ENCODE peak calls at places on chromosome 15, in four cellular contexts. F is uterus, J is hepatocyte, D is RWPE2. X is an unnamed sample.

GRCh38 chr15:74417230-74417629 is 16.5 kb downstream of the SEMA7A start:
- DNase-seq in J (no peak), D (peak), F (no peak), X (no peak)

GRCh38 chr15:81274932-81275341 is 49.0 kb downstream of the STARD5 start:
- DNase-seq in J (peak), D (no peak), F (peak), X (peak)

GRCh38 chr15:77568960-77569646 is 63.6 kb downstream of the LINGO1 start:
- DNase-seq in D (no peak), J (peak), F (peak), X (peak)

GRCh38 chr15:55742498-55742926 is 440 bp downstream of the PRTG start:
- DNase-seq in J (peak), F (peak), D (peak), X (no peak)

GRCh38 chr15:70018646-70019600 is 78.8 kb downstream of the TLE3 start:
- DNase-seq in D (no peak), F (no peak), J (no peak), X (no peak)

GRCh38 chr15:63599401-63600000 is 2.3 kb downstream of the FBXL22 start:
- DNase-seq in J (peak), D (no peak), F (peak), X (peak)

GRCh38 chr15:95912280-95912625 is 418.2 kb upstream of the NR2F2 start:
- DNase-seq in F (no peak), D (no peak), J (no peak), X (no peak)

GRCh38 chr15:84734794-84735479 is 13.5 kb upstream of the ZNF592 start:
- DNase-seq in D (peak), J (peak), F (no peak), X (no peak)

GRCh38 chr15:53225786-53226185 is 435.6 kb upstream of the ONECUT1 start:
- DNase-seq in F (no peak), J (no peak), D (no peak), X (no peak)

GRCh38 chr15:90412356-90413194 is 24.5 kb downstream of the IQGAP1 start:
- DNase-seq in J (peak), F (no peak), D (peak), X (peak)

GRCh38 chr15:34684351-34684750 is 70.4 kb downstream of the GJD2 start:
- DNase-seq in D (no peak), J (no peak), F (no peak), X (no peak)

GRCh38 chr15:91853968-91854943 is 748 bp downstream of the SLCO3A1 start:
- DNase-seq in J (peak), F (peak), D (no peak), X (peak)

GRCh38 chr15:54029076-54029475 is 50.8 kb downstream of the UNC13C start:
- DNase-seq in J (no peak), F (no peak), D (no peak), X (no peak)

GRCh38 chr15:40754574-40754882 is 526 bp downstream of the RMDN3 start:
- DNase-seq in F (no peak), J (peak), D (no peak), X (no peak)

GRCh38 chr15:45635191-45635638 is 386 bp downstream of the SQOR start:
- DNase-seq in D (peak), J (peak), F (peak), X (no peak)

GRCh38 chr15:45378149-45378912 is at the start of gene GATM:
- DNase-seq in D (peak), J (peak), F (peak), X (peak)

GRCh38 chr15:38683382-38684242 is 119.0 kb upstream of the RASGRP1 start:
- DNase-seq in J (peak), D (no peak), F (peak), X (peak)

GRCh38 chr15:56939257-56939656 is 20.8 kb downstream of the TCF12 start:
- DNase-seq in J (no peak), D (no peak), F (no peak), X (no peak)

GRCh38 chr15:56934269-56934668 is 15.8 kb downstream of the TCF12 start:
- DNase-seq in D (no peak), F (no peak), J (no peak), X (no peak)

GRCh38 chr15:56940388-56940787 is 21.9 kb downstream of the TCF12 start:
- DNase-seq in F (no peak), D (no peak), J (no peak), X (no peak)

GRCh38 chr15:56933420-56934210 is 15.2 kb downstream of the TCF12 start:
- DNase-seq in F (no peak), D (no peak), J (no peak), X (no peak)

DNA sequence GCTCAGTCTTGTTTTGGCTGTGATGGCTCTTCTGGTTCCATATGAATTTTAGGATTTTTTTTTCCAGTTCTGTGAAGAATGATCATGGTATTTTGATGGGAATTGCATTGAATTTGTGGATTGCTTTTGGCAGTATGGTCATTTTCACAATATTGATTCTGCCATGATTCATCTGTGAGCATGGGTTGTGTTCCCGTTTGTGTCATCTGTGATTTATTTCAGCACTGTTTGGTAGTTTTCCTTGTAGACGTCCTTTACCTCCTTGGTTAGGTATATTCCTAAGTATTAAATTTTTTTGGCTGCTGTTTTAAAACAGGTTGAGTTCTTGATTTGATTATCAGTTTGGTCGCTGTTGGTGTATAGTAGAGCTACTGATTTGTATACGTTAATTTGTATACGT is 18.5 kb downstream of the TCF12 start:
- DNase-seq in F (no peak), D (no peak), J (no peak), X (no peak)
- H3K27ac ChIP-seq in F (no peak), D (no peak), J (no peak), X (no peak)

DNA sequence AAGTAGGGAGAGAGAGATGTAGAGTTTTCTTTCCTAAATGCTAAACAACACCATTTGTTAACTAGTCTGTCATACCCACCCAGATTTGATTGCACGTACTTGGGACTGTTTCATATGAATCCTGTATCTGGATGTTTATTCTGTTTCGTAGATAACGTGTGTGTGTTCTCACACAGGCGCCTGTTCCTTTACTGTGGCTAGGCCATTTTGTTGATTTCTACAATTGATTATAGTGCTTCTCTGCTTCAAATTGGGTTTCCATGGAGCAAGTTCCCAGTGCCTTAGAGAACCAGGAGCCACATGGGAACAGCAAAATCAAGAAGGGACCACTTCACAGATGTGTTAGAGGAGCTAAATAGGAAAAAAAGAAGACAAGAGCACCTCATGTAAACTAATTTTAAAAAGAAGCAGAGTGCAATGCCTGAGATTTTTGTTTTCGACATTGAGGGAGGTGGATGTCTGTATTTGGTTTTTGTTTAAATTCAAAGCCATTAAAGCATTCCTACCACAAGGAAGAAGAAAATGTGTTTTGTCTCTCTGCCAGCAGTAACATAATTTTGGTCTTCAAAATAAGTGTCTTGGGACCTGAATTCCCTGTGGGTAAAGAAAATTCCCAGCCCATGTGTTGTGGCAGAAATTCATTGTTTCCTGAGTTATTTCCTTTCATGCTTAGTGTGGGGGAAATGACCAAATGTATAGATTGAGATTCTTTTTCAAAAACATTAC is 424.0 kb upstream of the C2CD4B start:
- DNase-seq in J (no peak), F (no peak), D (no peak), X (no peak)
- TF ChIP-seq CTCF in J (peak), F (no peak), D (no peak), X (no peak)

GRCh38 chr15:99385865-99386264 is 134.6 kb downstream of the LRRC28 start:
- DNase-seq in J (peak), D (no peak), F (peak), X (no peak)
- H3K27ac ChIP-seq in J (peak), D (no peak), F (peak), X (no peak)

GRCh38 chr15:66017009-66017408 is 147.7 kb downstream of the RAB11A start:
- DNase-seq in J (no peak), F (no peak), D (no peak), X (no peak)

GRCh38 chr15:66018178-66018797 is 149.0 kb downstream of the RAB11A start:
- DNase-seq in J (no peak), F (no peak), D (no peak), X (no peak)

GRCh38 chr15:66014639-66015182 is 145.4 kb downstream of the RAB11A start:
- DNase-seq in D (no peak), J (no peak), F (no peak), X (peak)

GRCh38 chr15:66014022-66014421 is 144.7 kb downstream of the RAB11A start:
- DNase-seq in D (no peak), J (no peak), F (no peak), X (no peak)

DNA sequence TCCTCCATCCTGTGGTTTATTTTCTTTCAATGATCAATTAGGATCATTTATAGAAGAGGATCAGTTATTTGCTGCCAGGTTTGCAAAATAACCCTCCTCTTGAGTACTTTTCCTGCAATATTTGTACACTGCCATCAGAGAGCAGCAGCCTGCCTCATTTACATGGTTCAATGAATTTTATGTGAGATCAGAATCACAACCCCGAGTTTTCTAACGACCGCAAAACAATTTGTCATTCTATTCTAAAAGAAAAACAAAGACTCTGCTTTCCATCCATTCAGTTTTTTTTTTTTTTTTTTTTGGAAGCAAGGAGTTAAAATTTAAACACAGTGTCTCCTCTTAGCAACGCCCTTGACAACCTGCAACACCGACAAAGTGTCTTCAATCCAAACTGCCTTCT is 146.9 kb downstream of the RAB11A start:
- DNase-seq in D (no peak), J (no peak), F (no peak), X (no peak)
- TF ChIP-seq CTCF in D (no peak), J (no peak), F (no peak), X (no peak)

GRCh38 chr15:73323956-73324355 is 44.8 kb downstream of the HCN4 start:
- DNase-seq in J (no peak), D (peak), F (no peak), X (no peak)
- H3K27ac ChIP-seq in J (no peak), D (no peak), F (no peak), X (no peak)

GRCh38 chr15:42329161-42329560 is 30.1 kb upstream of the CAPN3 start:
- DNase-seq in F (no peak), J (no peak), D (no peak), X (no peak)
- TF ChIP-seq CTCF in F (no peak), J (no peak), D (no peak), X (no peak)

DNA sequence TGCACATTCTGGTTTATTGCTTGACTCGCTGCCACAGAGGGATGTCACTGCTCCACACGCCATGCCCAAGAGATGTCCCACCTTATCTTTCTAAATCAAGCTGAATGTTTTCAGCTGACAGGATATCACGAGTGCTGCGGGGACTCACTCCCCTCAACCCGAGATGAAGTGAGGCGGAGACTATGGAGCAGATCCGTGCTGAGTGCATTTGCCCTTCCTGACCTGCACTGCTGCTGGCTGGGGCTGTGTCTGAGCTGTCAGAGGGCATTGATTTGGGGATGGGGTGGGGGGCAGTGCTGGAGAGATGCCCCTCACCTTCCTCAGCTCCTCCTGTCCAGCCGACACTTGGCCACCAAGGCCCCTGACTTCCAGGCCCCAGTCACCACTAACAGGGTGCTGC is 40.5 kb upstream of the CSPG4 start:
- DNase-seq in F (no peak), D (no peak), J (no peak), X (no peak)
- H3K27ac ChIP-seq in F (no peak), D (no peak), J (no peak), X (no peak)

DNA sequence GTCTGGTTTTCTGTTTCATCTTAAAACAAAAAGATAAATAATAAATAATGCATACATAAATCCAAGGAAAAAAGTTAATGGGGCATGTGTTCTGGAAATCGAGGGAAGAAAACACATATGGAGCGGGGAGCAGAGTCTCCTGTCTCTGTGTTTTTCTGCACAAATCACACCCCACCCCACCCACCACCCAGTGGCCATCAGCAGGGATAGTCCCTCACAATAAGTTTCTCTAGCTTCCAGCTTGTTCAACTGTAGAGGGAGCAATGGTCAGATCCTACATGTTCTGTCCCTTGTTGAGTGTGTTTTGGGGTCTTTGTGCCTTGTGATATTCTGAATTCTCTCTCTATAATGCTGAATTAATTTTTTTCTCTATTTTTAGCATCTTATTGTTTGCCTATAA is 26.8 kb upstream of the CHRNA7 start:
- DNase-seq in J (no peak), D (no peak), F (no peak), X (no peak)
- TF ChIP-seq CTCF in J (no peak), D (no peak), F (no peak), X (no peak)